ENCODE peak calls at places on chromosomes 4 and X, in eight cellular contexts. One of them, this sample, is unnamed.

GRCh38 chr4:93771640-93772411 is 56.7 kb upstream of the ATOH1 start:
- DNase-seq in stimulated activated CD8-positive, alpha-beta memory T cell treated with anti-CD3 and anti-CD28 coated beads, Interleukin-4, amount 100 ng/mL, for 1 hour: no peak
- DNase-seq in activated CD8-positive, alpha-beta memory T cell treated with anti-CD3 and anti-CD28 coated beads for 1 hour: no peak
- DNase-seq in cardiac muscle cell: no peak
- DNase-seq in SW480: no peak
- DNase-seq in GF-D8: no peak
- DNase-seq in sciatic nerve: no peak
- DNase-seq in MCF 10A: no peak
- DNase-seq in this sample: no peak

GRCh38 chr4:57219389-57219890 is 109.3 kb upstream of the IGFBP7 start:
- DNase-seq in stimulated activated CD8-positive, alpha-beta memory T cell treated with anti-CD3 and anti-CD28 coated beads, Interleukin-4, amount 100 ng/mL, for 1 hour: no peak
- DNase-seq in activated CD8-positive, alpha-beta memory T cell treated with anti-CD3 and anti-CD28 coated beads for 1 hour: no peak
- DNase-seq in cardiac muscle cell: no peak
- DNase-seq in SW480: no peak
- DNase-seq in GF-D8: no peak
- DNase-seq in sciatic nerve: no peak
- DNase-seq in MCF 10A: no peak
- DNase-seq in this sample: no peak

GRCh38 chr4:150211821-150212445 is 133.7 kb downstream of the DCLK2 start:
- DNase-seq in stimulated activated CD8-positive, alpha-beta memory T cell treated with anti-CD3 and anti-CD28 coated beads, Interleukin-4, amount 100 ng/mL, for 1 hour: no peak
- DNase-seq in activated CD8-positive, alpha-beta memory T cell treated with anti-CD3 and anti-CD28 coated beads for 1 hour: no peak
- DNase-seq in cardiac muscle cell: no peak
- DNase-seq in SW480: no peak
- DNase-seq in GF-D8: no peak
- DNase-seq in sciatic nerve: no peak
- DNase-seq in MCF 10A: no peak
- DNase-seq in this sample: no peak

GRCh38 chr4:123354701-123355100 is 41.9 kb upstream of the SPRY1 start:
- DNase-seq in stimulated activated CD8-positive, alpha-beta memory T cell treated with anti-CD3 and anti-CD28 coated beads, Interleukin-4, amount 100 ng/mL, for 1 hour: no peak
- DNase-seq in activated CD8-positive, alpha-beta memory T cell treated with anti-CD3 and anti-CD28 coated beads for 1 hour: no peak
- DNase-seq in cardiac muscle cell: no peak
- DNase-seq in SW480: no peak
- DNase-seq in GF-D8: no peak
- DNase-seq in sciatic nerve: no peak
- DNase-seq in MCF 10A: no peak
- DNase-seq in this sample: no peak

GRCh38 chr4:15341022-15341732 is 86.7 kb upstream of the C1QTNF7 start:
- DNase-seq in stimulated activated CD8-positive, alpha-beta memory T cell treated with anti-CD3 and anti-CD28 coated beads, Interleukin-4, amount 100 ng/mL, for 1 hour: no peak
- DNase-seq in activated CD8-positive, alpha-beta memory T cell treated with anti-CD3 and anti-CD28 coated beads for 1 hour: no peak
- DNase-seq in cardiac muscle cell: no peak
- DNase-seq in SW480: no peak
- DNase-seq in GF-D8: no peak
- DNase-seq in sciatic nerve: no peak
- DNase-seq in MCF 10A: no peak
- DNase-seq in this sample: no peak

GRCh38 chr4:37279894-37280592 is 35.5 kb downstream of the NWD2 start:
- DNase-seq in stimulated activated CD8-positive, alpha-beta memory T cell treated with anti-CD3 and anti-CD28 coated beads, Interleukin-4, amount 100 ng/mL, for 1 hour: no peak
- DNase-seq in activated CD8-positive, alpha-beta memory T cell treated with anti-CD3 and anti-CD28 coated beads for 1 hour: no peak
- DNase-seq in cardiac muscle cell: no peak
- DNase-seq in SW480: peak
- DNase-seq in GF-D8: no peak
- DNase-seq in sciatic nerve: no peak
- DNase-seq in MCF 10A: peak
- DNase-seq in this sample: no peak

GRCh38 chrX:67780694-67781109 is 236.9 kb downstream of the AR start:
- DNase-seq in stimulated activated CD8-positive, alpha-beta memory T cell treated with anti-CD3 and anti-CD28 coated beads, Interleukin-4, amount 100 ng/mL, for 1 hour: no peak
- DNase-seq in activated CD8-positive, alpha-beta memory T cell treated with anti-CD3 and anti-CD28 coated beads for 1 hour: no peak
- DNase-seq in cardiac muscle cell: peak
- DNase-seq in SW480: peak
- DNase-seq in GF-D8: peak
- DNase-seq in sciatic nerve: peak
- DNase-seq in MCF 10A: peak
- DNase-seq in this sample: peak

GRCh38 chr4:186570193-186570996 is 15.0 kb upstream of the MTNR1A start:
- DNase-seq in stimulated activated CD8-positive, alpha-beta memory T cell treated with anti-CD3 and anti-CD28 coated beads, Interleukin-4, amount 100 ng/mL, for 1 hour: no peak
- DNase-seq in activated CD8-positive, alpha-beta memory T cell treated with anti-CD3 and anti-CD28 coated beads for 1 hour: no peak
- DNase-seq in cardiac muscle cell: peak
- DNase-seq in SW480: no peak
- DNase-seq in GF-D8: no peak
- DNase-seq in sciatic nerve: no peak
- DNase-seq in MCF 10A: no peak
- DNase-seq in this sample: no peak

GRCh38 chr4:153623491-153623890 is 60.6 kb upstream of the TLR2 start:
- DNase-seq in stimulated activated CD8-positive, alpha-beta memory T cell treated with anti-CD3 and anti-CD28 coated beads, Interleukin-4, amount 100 ng/mL, for 1 hour: no peak
- DNase-seq in activated CD8-positive, alpha-beta memory T cell treated with anti-CD3 and anti-CD28 coated beads for 1 hour: no peak
- DNase-seq in cardiac muscle cell: no peak
- DNase-seq in SW480: no peak
- DNase-seq in GF-D8: no peak
- DNase-seq in sciatic nerve: no peak
- DNase-seq in MCF 10A: no peak
- DNase-seq in this sample: no peak

GRCh38 chr4:121736735-121737351 is 28.1 kb downstream of the SMIM43 start:
- DNase-seq in stimulated activated CD8-positive, alpha-beta memory T cell treated with anti-CD3 and anti-CD28 coated beads, Interleukin-4, amount 100 ng/mL, for 1 hour: no peak
- DNase-seq in activated CD8-positive, alpha-beta memory T cell treated with anti-CD3 and anti-CD28 coated beads for 1 hour: no peak
- DNase-seq in cardiac muscle cell: peak
- DNase-seq in SW480: peak
- DNase-seq in GF-D8: no peak
- DNase-seq in sciatic nerve: no peak
- DNase-seq in MCF 10A: peak
- DNase-seq in this sample: no peak

GRCh38 chr4:23943478-23943877 is 53.6 kb upstream of the PPARGC1A start:
- DNase-seq in stimulated activated CD8-positive, alpha-beta memory T cell treated with anti-CD3 and anti-CD28 coated beads, Interleukin-4, amount 100 ng/mL, for 1 hour: no peak
- DNase-seq in activated CD8-positive, alpha-beta memory T cell treated with anti-CD3 and anti-CD28 coated beads for 1 hour: no peak
- DNase-seq in cardiac muscle cell: no peak
- DNase-seq in SW480: no peak
- DNase-seq in GF-D8: no peak
- DNase-seq in sciatic nerve: no peak
- DNase-seq in MCF 10A: no peak
- DNase-seq in this sample: no peak

GRCh38 chr4:138919094-138919936 is 96.3 kb upstream of the NOCT start:
- DNase-seq in stimulated activated CD8-positive, alpha-beta memory T cell treated with anti-CD3 and anti-CD28 coated beads, Interleukin-4, amount 100 ng/mL, for 1 hour: no peak
- DNase-seq in activated CD8-positive, alpha-beta memory T cell treated with anti-CD3 and anti-CD28 coated beads for 1 hour: peak
- DNase-seq in cardiac muscle cell: peak
- DNase-seq in SW480: peak
- DNase-seq in GF-D8: peak
- DNase-seq in sciatic nerve: peak
- DNase-seq in MCF 10A: peak
- DNase-seq in this sample: peak

GRCh38 chr4:81845761-81846160 is 374.1 kb upstream of the RASGEF1B start:
- DNase-seq in stimulated activated CD8-positive, alpha-beta memory T cell treated with anti-CD3 and anti-CD28 coated beads, Interleukin-4, amount 100 ng/mL, for 1 hour: no peak
- DNase-seq in activated CD8-positive, alpha-beta memory T cell treated with anti-CD3 and anti-CD28 coated beads for 1 hour: no peak
- DNase-seq in cardiac muscle cell: peak
- DNase-seq in SW480: no peak
- DNase-seq in GF-D8: no peak
- DNase-seq in sciatic nerve: no peak
- DNase-seq in MCF 10A: no peak
- DNase-seq in this sample: no peak

GRCh38 chr4:3531306-3531886 is 826 bp downstream of the LRPAP1 start:
- DNase-seq in stimulated activated CD8-positive, alpha-beta memory T cell treated with anti-CD3 and anti-CD28 coated beads, Interleukin-4, amount 100 ng/mL, for 1 hour: no peak
- DNase-seq in activated CD8-positive, alpha-beta memory T cell treated with anti-CD3 and anti-CD28 coated beads for 1 hour: no peak
- DNase-seq in cardiac muscle cell: peak
- DNase-seq in SW480: peak
- DNase-seq in GF-D8: no peak
- DNase-seq in sciatic nerve: no peak
- DNase-seq in MCF 10A: peak
- DNase-seq in this sample: no peak

GRCh38 chrX:9352683-9353430 is 112.0 kb upstream of the TBL1X start:
- DNase-seq in stimulated activated CD8-positive, alpha-beta memory T cell treated with anti-CD3 and anti-CD28 coated beads, Interleukin-4, amount 100 ng/mL, for 1 hour: no peak
- DNase-seq in activated CD8-positive, alpha-beta memory T cell treated with anti-CD3 and anti-CD28 coated beads for 1 hour: no peak
- DNase-seq in cardiac muscle cell: peak
- DNase-seq in SW480: no peak
- DNase-seq in GF-D8: peak
- DNase-seq in sciatic nerve: no peak
- DNase-seq in MCF 10A: peak
- DNase-seq in this sample: no peak

GRCh38 chrX:70554081-70554480 is 109.4 kb downstream of the DLG3 start:
- DNase-seq in stimulated activated CD8-positive, alpha-beta memory T cell treated with anti-CD3 and anti-CD28 coated beads, Interleukin-4, amount 100 ng/mL, for 1 hour: no peak
- DNase-seq in activated CD8-positive, alpha-beta memory T cell treated with anti-CD3 and anti-CD28 coated beads for 1 hour: no peak
- DNase-seq in cardiac muscle cell: peak
- DNase-seq in SW480: peak
- DNase-seq in GF-D8: no peak
- DNase-seq in sciatic nerve: no peak
- DNase-seq in MCF 10A: peak
- DNase-seq in this sample: no peak

GRCh38 chrX:22063284-22063683 is 31.2 kb downstream of the PHEX start:
- DNase-seq in stimulated activated CD8-positive, alpha-beta memory T cell treated with anti-CD3 and anti-CD28 coated beads, Interleukin-4, amount 100 ng/mL, for 1 hour: no peak
- DNase-seq in activated CD8-positive, alpha-beta memory T cell treated with anti-CD3 and anti-CD28 coated beads for 1 hour: no peak
- DNase-seq in cardiac muscle cell: peak
- DNase-seq in SW480: peak
- DNase-seq in GF-D8: peak
- DNase-seq in sciatic nerve: no peak
- DNase-seq in MCF 10A: no peak
- DNase-seq in this sample: no peak

GRCh38 chrX:17425151-17425550 is 50.2 kb downstream of the NHS start:
- DNase-seq in stimulated activated CD8-positive, alpha-beta memory T cell treated with anti-CD3 and anti-CD28 coated beads, Interleukin-4, amount 100 ng/mL, for 1 hour: no peak
- DNase-seq in activated CD8-positive, alpha-beta memory T cell treated with anti-CD3 and anti-CD28 coated beads for 1 hour: no peak
- DNase-seq in cardiac muscle cell: peak
- DNase-seq in SW480: no peak
- DNase-seq in GF-D8: no peak
- DNase-seq in sciatic nerve: no peak
- DNase-seq in MCF 10A: no peak
- DNase-seq in this sample: no peak

GRCh38 chr4:87007345-87008181 is 72.8 kb downstream of the AFF1 start:
- DNase-seq in stimulated activated CD8-positive, alpha-beta memory T cell treated with anti-CD3 and anti-CD28 coated beads, Interleukin-4, amount 100 ng/mL, for 1 hour: peak
- DNase-seq in activated CD8-positive, alpha-beta memory T cell treated with anti-CD3 and anti-CD28 coated beads for 1 hour: no peak
- DNase-seq in cardiac muscle cell: peak
- DNase-seq in SW480: peak
- DNase-seq in GF-D8: peak
- DNase-seq in sciatic nerve: peak
- DNase-seq in MCF 10A: peak
- DNase-seq in this sample: peak

GRCh38 chrX:57367649-57368048 is 81.1 kb downstream of the FAAH2 start:
- DNase-seq in stimulated activated CD8-positive, alpha-beta memory T cell treated with anti-CD3 and anti-CD28 coated beads, Interleukin-4, amount 100 ng/mL, for 1 hour: no peak
- DNase-seq in activated CD8-positive, alpha-beta memory T cell treated with anti-CD3 and anti-CD28 coated beads for 1 hour: no peak
- DNase-seq in cardiac muscle cell: no peak
- DNase-seq in SW480: no peak
- DNase-seq in GF-D8: no peak
- DNase-seq in sciatic nerve: no peak
- DNase-seq in MCF 10A: peak
- DNase-seq in this sample: no peak

GRCh38 chr4:137819964-137820383 is 287.7 kb upstream of the PCDH18 start:
- DNase-seq in stimulated activated CD8-positive, alpha-beta memory T cell treated with anti-CD3 and anti-CD28 coated beads, Interleukin-4, amount 100 ng/mL, for 1 hour: no peak
- DNase-seq in activated CD8-positive, alpha-beta memory T cell treated with anti-CD3 and anti-CD28 coated beads for 1 hour: no peak
- DNase-seq in cardiac muscle cell: peak
- DNase-seq in SW480: peak
- DNase-seq in GF-D8: no peak
- DNase-seq in sciatic nerve: no peak
- DNase-seq in MCF 10A: peak
- DNase-seq in this sample: no peak

GRCh38 chr4:60313616-60314015 is 886.5 kb upstream of the ADGRL3 start:
- DNase-seq in stimulated activated CD8-positive, alpha-beta memory T cell treated with anti-CD3 and anti-CD28 coated beads, Interleukin-4, amount 100 ng/mL, for 1 hour: no peak
- DNase-seq in activated CD8-positive, alpha-beta memory T cell treated with anti-CD3 and anti-CD28 coated beads for 1 hour: no peak
- DNase-seq in cardiac muscle cell: no peak
- DNase-seq in SW480: no peak
- DNase-seq in GF-D8: no peak
- DNase-seq in sciatic nerve: no peak
- DNase-seq in MCF 10A: no peak
- DNase-seq in this sample: no peak

GRCh38 chrX:154460326-154460725 is 2.2 kb downstream of the PLXNA3 start:
- DNase-seq in stimulated activated CD8-positive, alpha-beta memory T cell treated with anti-CD3 and anti-CD28 coated beads, Interleukin-4, amount 100 ng/mL, for 1 hour: no peak
- DNase-seq in activated CD8-positive, alpha-beta memory T cell treated with anti-CD3 and anti-CD28 coated beads for 1 hour: no peak
- DNase-seq in cardiac muscle cell: no peak
- DNase-seq in SW480: no peak
- DNase-seq in GF-D8: no peak
- DNase-seq in sciatic nerve: no peak
- DNase-seq in MCF 10A: no peak
- DNase-seq in this sample: no peak

GRCh38 chrX:71372388-71372787 is 6.2 kb downstream of the TAF1 start:
- DNase-seq in stimulated activated CD8-positive, alpha-beta memory T cell treated with anti-CD3 and anti-CD28 coated beads, Interleukin-4, amount 100 ng/mL, for 1 hour: no peak
- DNase-seq in activated CD8-positive, alpha-beta memory T cell treated with anti-CD3 and anti-CD28 coated beads for 1 hour: no peak
- DNase-seq in cardiac muscle cell: no peak
- DNase-seq in SW480: no peak
- DNase-seq in GF-D8: no peak
- DNase-seq in sciatic nerve: no peak
- DNase-seq in MCF 10A: no peak
- DNase-seq in this sample: no peak

GRCh38 chr4:158667651-158668198 is 4.0 kb downstream of the C4orf46 start:
- DNase-seq in stimulated activated CD8-positive, alpha-beta memory T cell treated with anti-CD3 and anti-CD28 coated beads, Interleukin-4, amount 100 ng/mL, for 1 hour: no peak
- DNase-seq in activated CD8-positive, alpha-beta memory T cell treated with anti-CD3 and anti-CD28 coated beads for 1 hour: no peak
- DNase-seq in cardiac muscle cell: peak
- DNase-seq in SW480: peak
- DNase-seq in GF-D8: peak
- DNase-seq in sciatic nerve: no peak
- DNase-seq in MCF 10A: peak
- DNase-seq in this sample: no peak

GRCh38 chr4:186563761-186564160 is 8.4 kb upstream of the MTNR1A start:
- DNase-seq in stimulated activated CD8-positive, alpha-beta memory T cell treated with anti-CD3 and anti-CD28 coated beads, Interleukin-4, amount 100 ng/mL, for 1 hour: no peak
- DNase-seq in activated CD8-positive, alpha-beta memory T cell treated with anti-CD3 and anti-CD28 coated beads for 1 hour: no peak
- DNase-seq in cardiac muscle cell: no peak
- DNase-seq in SW480: no peak
- DNase-seq in GF-D8: no peak
- DNase-seq in sciatic nerve: no peak
- DNase-seq in MCF 10A: no peak
- DNase-seq in this sample: no peak

GRCh38 chr4:15469402-15470148 is at the start of gene CC2D2A:
- DNase-seq in stimulated activated CD8-positive, alpha-beta memory T cell treated with anti-CD3 and anti-CD28 coated beads, Interleukin-4, amount 100 ng/mL, for 1 hour: no peak
- DNase-seq in activated CD8-positive, alpha-beta memory T cell treated with anti-CD3 and anti-CD28 coated beads for 1 hour: no peak
- DNase-seq in cardiac muscle cell: peak
- DNase-seq in SW480: no peak
- DNase-seq in GF-D8: no peak
- DNase-seq in sciatic nerve: no peak
- DNase-seq in MCF 10A: no peak
- DNase-seq in this sample: no peak

GRCh38 chr4:66357316-66357715 is 687.0 kb upstream of the EPHA5 start:
- DNase-seq in stimulated activated CD8-positive, alpha-beta memory T cell treated with anti-CD3 and anti-CD28 coated beads, Interleukin-4, amount 100 ng/mL, for 1 hour: no peak
- DNase-seq in activated CD8-positive, alpha-beta memory T cell treated with anti-CD3 and anti-CD28 coated beads for 1 hour: no peak
- DNase-seq in cardiac muscle cell: peak
- DNase-seq in SW480: no peak
- DNase-seq in GF-D8: no peak
- DNase-seq in sciatic nerve: no peak
- DNase-seq in MCF 10A: no peak
- DNase-seq in this sample: no peak

GRCh38 chrX:34918091-34918736 is 24.4 kb upstream of the FAM47B start:
- DNase-seq in stimulated activated CD8-positive, alpha-beta memory T cell treated with anti-CD3 and anti-CD28 coated beads, Interleukin-4, amount 100 ng/mL, for 1 hour: no peak
- DNase-seq in activated CD8-positive, alpha-beta memory T cell treated with anti-CD3 and anti-CD28 coated beads for 1 hour: no peak
- DNase-seq in cardiac muscle cell: peak
- DNase-seq in SW480: peak
- DNase-seq in GF-D8: no peak
- DNase-seq in sciatic nerve: no peak
- DNase-seq in MCF 10A: peak
- DNase-seq in this sample: no peak

GRCh38 chr4:81747242-81747930 is 275.7 kb upstream of the RASGEF1B start:
- DNase-seq in stimulated activated CD8-positive, alpha-beta memory T cell treated with anti-CD3 and anti-CD28 coated beads, Interleukin-4, amount 100 ng/mL, for 1 hour: no peak
- DNase-seq in activated CD8-positive, alpha-beta memory T cell treated with anti-CD3 and anti-CD28 coated beads for 1 hour: no peak
- DNase-seq in cardiac muscle cell: peak
- DNase-seq in SW480: no peak
- DNase-seq in GF-D8: peak
- DNase-seq in sciatic nerve: no peak
- DNase-seq in MCF 10A: no peak
- DNase-seq in this sample: no peak

GRCh38 chr4:88158360-88159136 is at the start of gene ABCG2:
- DNase-seq in stimulated activated CD8-positive, alpha-beta memory T cell treated with anti-CD3 and anti-CD28 coated beads, Interleukin-4, amount 100 ng/mL, for 1 hour: no peak
- DNase-seq in activated CD8-positive, alpha-beta memory T cell treated with anti-CD3 and anti-CD28 coated beads for 1 hour: no peak
- DNase-seq in cardiac muscle cell: peak
- DNase-seq in SW480: peak
- DNase-seq in GF-D8: no peak
- DNase-seq in sciatic nerve: peak
- DNase-seq in MCF 10A: peak
- DNase-seq in this sample: no peak

GRCh38 chr4:8050555-8051206 is 107.9 kb downstream of the ABLIM2 start:
- DNase-seq in stimulated activated CD8-positive, alpha-beta memory T cell treated with anti-CD3 and anti-CD28 coated beads, Interleukin-4, amount 100 ng/mL, for 1 hour: no peak
- DNase-seq in activated CD8-positive, alpha-beta memory T cell treated with anti-CD3 and anti-CD28 coated beads for 1 hour: no peak
- DNase-seq in cardiac muscle cell: peak
- DNase-seq in SW480: peak
- DNase-seq in GF-D8: no peak
- DNase-seq in sciatic nerve: peak
- DNase-seq in MCF 10A: peak
- DNase-seq in this sample: no peak

GRCh38 chr4:26727849-26728248 is 132.8 kb upstream of the STIM2 start:
- DNase-seq in stimulated activated CD8-positive, alpha-beta memory T cell treated with anti-CD3 and anti-CD28 coated beads, Interleukin-4, amount 100 ng/mL, for 1 hour: no peak
- DNase-seq in activated CD8-positive, alpha-beta memory T cell treated with anti-CD3 and anti-CD28 coated beads for 1 hour: no peak
- DNase-seq in cardiac muscle cell: no peak
- DNase-seq in SW480: no peak
- DNase-seq in GF-D8: no peak
- DNase-seq in sciatic nerve: no peak
- DNase-seq in MCF 10A: no peak
- DNase-seq in this sample: no peak

GRCh38 chr4:76585270-76585669 is 150.2 kb downstream of the SHROOM3 start:
- DNase-seq in stimulated activated CD8-positive, alpha-beta memory T cell treated with anti-CD3 and anti-CD28 coated beads, Interleukin-4, amount 100 ng/mL, for 1 hour: no peak
- DNase-seq in activated CD8-positive, alpha-beta memory T cell treated with anti-CD3 and anti-CD28 coated beads for 1 hour: no peak
- DNase-seq in cardiac muscle cell: peak
- DNase-seq in SW480: peak
- DNase-seq in GF-D8: no peak
- DNase-seq in sciatic nerve: no peak
- DNase-seq in MCF 10A: no peak
- DNase-seq in this sample: no peak